ENCODE peak calls at places on chromosomes 7 and 10, in four cellular contexts. J, U, Y and S are unnamed samples.

GRCh38 chr7:112573302-112574039 is 92.7 kb downstream of the LSMEM1 start:
- DNase-seq in J (no peak), U (no peak), Y (no peak), S (no peak)

GRCh38 chr10:84214046-84214572 is 11.2 kb downstream of the LRIT2 start:
- DNase-seq in J (no peak), U (no peak), Y (no peak), S (no peak)

GRCh38 chr7:1567893-1568292 is 1.9 kb downstream of the PSMG3 start:
- DNase-seq in J (no peak), U (no peak), Y (no peak), S (no peak)

GRCh38 chr10:47175181-47176080 is 124.6 kb upstream of the GDF10 start:
- DNase-seq in J (no peak), U (no peak), Y (no peak), S (peak)

GRCh38 chr10:94383515-94383914 is 18.8 kb upstream of the TBC1D12 start:
- DNase-seq in J (no peak), U (no peak), Y (no peak), S (no peak)

GRCh38 chr7:116582806-116583444 is 58.1 kb downstream of the CAV1 start:
- DNase-seq in J (no peak), U (no peak), Y (no peak), S (no peak)

GRCh38 chr10:80541144-80541750 is 3.5 kb downstream of the SH2D4B start:
- DNase-seq in J (no peak), U (no peak), Y (no peak), S (no peak)

GRCh38 chr10:126628746-126629145 is 41.7 kb downstream of the C10orf90 start:
- DNase-seq in J (no peak), U (no peak), Y (no peak), S (no peak)

GRCh38 chr7:33530664-33531063 is 374.7 kb upstream of the BMPER start:
- DNase-seq in J (no peak), U (no peak), Y (no peak), S (no peak)

GRCh38 chr7:85521108-85521694 is 334.3 kb upstream of the SEMA3D start:
- DNase-seq in J (no peak), U (no peak), Y (no peak), S (no peak)

GRCh38 chr7:27615420-27616185 is 47.1 kb downstream of the HIBADH start:
- DNase-seq in J (no peak), U (no peak), Y (no peak), S (no peak)

GRCh38 chr7:38057829-38058228 is 120.2 kb upstream of the STARD3NL start:
- DNase-seq in J (no peak), U (no peak), Y (no peak), S (no peak)

GRCh38 chr10:16967000-16967865 is 150.0 kb upstream of the RSU1 start:
- DNase-seq in J (no peak), U (no peak), Y (no peak), S (no peak)

GRCh38 chr7:32427769-32428291 is 62.4 kb downstream of the LSM5 start:
- DNase-seq in J (no peak), U (no peak), Y (peak), S (peak)

GRCh38 chr7:116195451-116195850 is 14.9 kb upstream of the TES start:
- DNase-seq in J (no peak), U (no peak), Y (no peak), S (no peak)

GRCh38 chr10:15469066-15469465 is 98.0 kb upstream of the FAM171A1 start:
- DNase-seq in J (no peak), U (no peak), Y (no peak), S (no peak)

GRCh38 chr7:43462836-43463235 is 120.1 kb upstream of the STK17A start:
- DNase-seq in J (no peak), U (no peak), Y (no peak), S (no peak)